ENCODE peak calls at places on chromosomes 3 and 15, in seven cellular contexts. One of them, this sample, is unnamed.
A peak's percentile ranks its signal among the peaks of the same experiment; 100 is the strongest.

GRCh38 chr3:86990734-86991481 is at the start of gene VGLL3:
- DNase-seq in amygdala: no peak
- DNase-seq in anterior cingulate cortex: no peak
- DNase-seq in brain microvascular endothelial cell: peak; percentile 95
- DNase-seq in stimulated activated CD4-positive, alpha-beta T cell treated with anti-CD3 and anti-CD28 coated beads, Interleukin-4, amount 100 ng/mL, for 4 hours: no peak
- DNase-seq in right cardiac atrium: peak; percentile 91
- DNase-seq in endothelial cell: peak; percentile 58
- DNase-seq in this sample: peak; percentile 20

GRCh38 chr3:50502584-50503423 is 630 bp downstream of the CACNA2D2 start:
- DNase-seq in amygdala: no peak
- DNase-seq in anterior cingulate cortex: no peak
- DNase-seq in brain microvascular endothelial cell: no peak
- DNase-seq in stimulated activated CD4-positive, alpha-beta T cell treated with anti-CD3 and anti-CD28 coated beads, Interleukin-4, amount 100 ng/mL, for 4 hours: peak; percentile 8
- DNase-seq in right cardiac atrium: no peak
- DNase-seq in endothelial cell: peak; percentile 47
- DNase-seq in this sample: no peak

GRCh38 chr3:148992027-148992634 is 791 bp downstream of the GYG1 start:
- DNase-seq in amygdala: peak; percentile 14
- DNase-seq in anterior cingulate cortex: peak; percentile 31
- DNase-seq in brain microvascular endothelial cell: peak; percentile 29
- DNase-seq in stimulated activated CD4-positive, alpha-beta T cell treated with anti-CD3 and anti-CD28 coated beads, Interleukin-4, amount 100 ng/mL, for 4 hours: peak; percentile 22
- DNase-seq in right cardiac atrium: peak; percentile 84
- DNase-seq in endothelial cell: peak; percentile 45
- DNase-seq in this sample: peak; percentile 17

GRCh38 chr15:39177561-39177960 is 403.3 kb upstream of the THBS1 start:
- DNase-seq in amygdala: no peak
- DNase-seq in anterior cingulate cortex: no peak
- DNase-seq in brain microvascular endothelial cell: no peak
- DNase-seq in stimulated activated CD4-positive, alpha-beta T cell treated with anti-CD3 and anti-CD28 coated beads, Interleukin-4, amount 100 ng/mL, for 4 hours: no peak
- DNase-seq in right cardiac atrium: no peak
- DNase-seq in endothelial cell: no peak
- DNase-seq in this sample: no peak

GRCh38 chr3:131075632-131076328 is 49.1 kb downstream of the NEK11 start:
- DNase-seq in amygdala: no peak
- DNase-seq in anterior cingulate cortex: no peak
- DNase-seq in brain microvascular endothelial cell: no peak
- DNase-seq in stimulated activated CD4-positive, alpha-beta T cell treated with anti-CD3 and anti-CD28 coated beads, Interleukin-4, amount 100 ng/mL, for 4 hours: no peak
- DNase-seq in right cardiac atrium: no peak
- DNase-seq in endothelial cell: no peak
- DNase-seq in this sample: no peak

GRCh38 chr3:63064216-63064755 is 189.1 kb upstream of the CADPS start:
- DNase-seq in amygdala: no peak
- DNase-seq in anterior cingulate cortex: peak; percentile 27
- DNase-seq in brain microvascular endothelial cell: no peak
- DNase-seq in stimulated activated CD4-positive, alpha-beta T cell treated with anti-CD3 and anti-CD28 coated beads, Interleukin-4, amount 100 ng/mL, for 4 hours: no peak
- DNase-seq in right cardiac atrium: no peak
- DNase-seq in endothelial cell: no peak
- DNase-seq in this sample: peak; percentile 61

GRCh38 chr3:24812116-24812515 is 317.5 kb upstream of the THRB start:
- DNase-seq in amygdala: no peak
- DNase-seq in anterior cingulate cortex: no peak
- DNase-seq in brain microvascular endothelial cell: no peak
- DNase-seq in stimulated activated CD4-positive, alpha-beta T cell treated with anti-CD3 and anti-CD28 coated beads, Interleukin-4, amount 100 ng/mL, for 4 hours: no peak
- DNase-seq in right cardiac atrium: no peak
- DNase-seq in endothelial cell: no peak
- DNase-seq in this sample: no peak

GRCh38 chr3:142976621-142977398 is 13.3 kb upstream of the PAQR9 start:
- DNase-seq in amygdala: peak; percentile 49
- DNase-seq in anterior cingulate cortex: no peak
- DNase-seq in brain microvascular endothelial cell: peak; percentile 97
- DNase-seq in stimulated activated CD4-positive, alpha-beta T cell treated with anti-CD3 and anti-CD28 coated beads, Interleukin-4, amount 100 ng/mL, for 4 hours: no peak
- DNase-seq in right cardiac atrium: peak; percentile 94
- DNase-seq in endothelial cell: no peak
- DNase-seq in this sample: no peak

GRCh38 chr3:23999012-23999641 is 54.0 kb downstream of the NR1D2 start:
- DNase-seq in amygdala: peak; percentile 68
- DNase-seq in anterior cingulate cortex: peak; percentile 31
- DNase-seq in brain microvascular endothelial cell: peak; percentile 72
- DNase-seq in stimulated activated CD4-positive, alpha-beta T cell treated with anti-CD3 and anti-CD28 coated beads, Interleukin-4, amount 100 ng/mL, for 4 hours: peak; percentile 18
- DNase-seq in right cardiac atrium: peak; percentile 79
- DNase-seq in endothelial cell: peak; percentile 81
- DNase-seq in this sample: peak; percentile 75

GRCh38 chr3:107969994-107970896 is 120.6 kb downstream of the CD47 start:
- DNase-seq in amygdala: no peak
- DNase-seq in anterior cingulate cortex: no peak
- DNase-seq in brain microvascular endothelial cell: peak; percentile 37
- DNase-seq in stimulated activated CD4-positive, alpha-beta T cell treated with anti-CD3 and anti-CD28 coated beads, Interleukin-4, amount 100 ng/mL, for 4 hours: no peak
- DNase-seq in right cardiac atrium: no peak
- DNase-seq in endothelial cell: no peak
- DNase-seq in this sample: no peak

GRCh38 chr3:195240171-195240701 is 30.7 kb downstream of the XXYLT1 start:
- DNase-seq in amygdala: no peak
- DNase-seq in anterior cingulate cortex: no peak
- DNase-seq in brain microvascular endothelial cell: no peak
- DNase-seq in stimulated activated CD4-positive, alpha-beta T cell treated with anti-CD3 and anti-CD28 coated beads, Interleukin-4, amount 100 ng/mL, for 4 hours: no peak
- DNase-seq in right cardiac atrium: peak; percentile 82
- DNase-seq in endothelial cell: no peak
- DNase-seq in this sample: no peak

GRCh38 chr3:4323246-4324027 is 20.3 kb downstream of the SETMAR start:
- DNase-seq in amygdala: no peak
- DNase-seq in anterior cingulate cortex: no peak
- DNase-seq in brain microvascular endothelial cell: no peak
- DNase-seq in stimulated activated CD4-positive, alpha-beta T cell treated with anti-CD3 and anti-CD28 coated beads, Interleukin-4, amount 100 ng/mL, for 4 hours: no peak
- DNase-seq in right cardiac atrium: no peak
- DNase-seq in endothelial cell: no peak
- DNase-seq in this sample: no peak